ENCODE peak calls at places on chromosomes 2 and 18, in nine cellular contexts. One of them, this sample, is unnamed.

GRCh38 chr2:68734688-68735525 is at the start of gene ARHGAP25:
- DNase-seq in HL-60: peak
- DNase-seq in RWPE1: no peak
- DNase-seq in A549: no peak
- DNase-seq in adrenal gland: no peak
- DNase-seq in uterus: no peak
- DNase-seq in HFF-Myc: no peak
- DNase-seq in mesothelial cell of epicardium: no peak
- DNase-seq in suprapubic skin: no peak
- DNase-seq in this sample: no peak

GRCh38 chr2:85678794-85679672 is 11.0 kb upstream of the SFTPB start:
- DNase-seq in suprapubic skin: peak
- DNase-seq in uterus: peak
- DNase-seq in A549: peak
- DNase-seq in HL-60: peak
- DNase-seq in adrenal gland: peak
- DNase-seq in RWPE1: peak
- DNase-seq in HFF-Myc: peak
- DNase-seq in mesothelial cell of epicardium: peak
- DNase-seq in this sample: peak

GRCh38 chr2:52017836-52018235 is 985.9 kb upstream of the NRXN1 start:
- DNase-seq in uterus: no peak
- DNase-seq in suprapubic skin: no peak
- DNase-seq in RWPE1: no peak
- DNase-seq in A549: no peak
- DNase-seq in adrenal gland: no peak
- DNase-seq in HL-60: no peak
- DNase-seq in mesothelial cell of epicardium: no peak
- DNase-seq in HFF-Myc: no peak
- DNase-seq in this sample: no peak

GRCh38 chr2:54624611-54625071 is 98.8 kb upstream of the EML6 start:
- DNase-seq in A549: no peak
- DNase-seq in suprapubic skin: no peak
- DNase-seq in HFF-Myc: no peak
- DNase-seq in mesothelial cell of epicardium: no peak
- DNase-seq in RWPE1: no peak
- DNase-seq in adrenal gland: no peak
- DNase-seq in uterus: no peak
- DNase-seq in HL-60: no peak
- DNase-seq in this sample: peak

GRCh38 chr18:21741511-21742322 is 1.1 kb downstream of the MIB1 start:
- DNase-seq in adrenal gland: peak
- DNase-seq in mesothelial cell of epicardium: no peak
- DNase-seq in HFF-Myc: no peak
- DNase-seq in uterus: peak
- DNase-seq in RWPE1: no peak
- DNase-seq in A549: peak
- DNase-seq in HL-60: no peak
- DNase-seq in suprapubic skin: peak
- DNase-seq in this sample: peak

GRCh38 chr2:239930378-239930777 is 94.8 kb downstream of the NDUFA10 start:
- DNase-seq in HFF-Myc: no peak
- DNase-seq in RWPE1: no peak
- DNase-seq in HL-60: no peak
- DNase-seq in uterus: peak
- DNase-seq in A549: no peak
- DNase-seq in suprapubic skin: peak
- DNase-seq in adrenal gland: peak
- DNase-seq in mesothelial cell of epicardium: peak
- DNase-seq in this sample: no peak

GRCh38 chr2:106161938-106162814 is 31.9 kb downstream of the UXS1 start:
- DNase-seq in A549: peak
- DNase-seq in adrenal gland: peak
- DNase-seq in HL-60: no peak
- DNase-seq in HFF-Myc: no peak
- DNase-seq in RWPE1: peak
- DNase-seq in uterus: no peak
- DNase-seq in mesothelial cell of epicardium: no peak
- DNase-seq in suprapubic skin: no peak
- DNase-seq in this sample: peak

GRCh38 chr2:120343433-120344105 is 2.4 kb upstream of the INHBB start:
- DNase-seq in A549: peak
- DNase-seq in HFF-Myc: peak
- DNase-seq in adrenal gland: peak
- DNase-seq in mesothelial cell of epicardium: peak
- DNase-seq in HL-60: no peak
- DNase-seq in RWPE1: peak
- DNase-seq in uterus: peak
- DNase-seq in suprapubic skin: peak
- DNase-seq in this sample: peak

GRCh38 chr2:239315308-239315707 is 85.5 kb downstream of the HDAC4 start:
- DNase-seq in HL-60: no peak
- DNase-seq in mesothelial cell of epicardium: no peak
- DNase-seq in suprapubic skin: no peak
- DNase-seq in uterus: no peak
- DNase-seq in RWPE1: no peak
- DNase-seq in HFF-Myc: no peak
- DNase-seq in A549: no peak
- DNase-seq in adrenal gland: peak
- DNase-seq in this sample: no peak

GRCh38 chr2:31765078-31765835 is 184.5 kb upstream of the SRD5A2 start:
- DNase-seq in RWPE1: no peak
- DNase-seq in A549: no peak
- DNase-seq in mesothelial cell of epicardium: no peak
- DNase-seq in suprapubic skin: no peak
- DNase-seq in adrenal gland: no peak
- DNase-seq in uterus: no peak
- DNase-seq in HFF-Myc: no peak
- DNase-seq in HL-60: no peak
- DNase-seq in this sample: no peak

GRCh38 chr18:32956591-32957310 is 183.9 kb upstream of the KLHL14 start:
- DNase-seq in A549: no peak
- DNase-seq in HFF-Myc: no peak
- DNase-seq in HL-60: no peak
- DNase-seq in RWPE1: peak
- DNase-seq in mesothelial cell of epicardium: no peak
- DNase-seq in suprapubic skin: no peak
- DNase-seq in adrenal gland: peak
- DNase-seq in uterus: no peak
- DNase-seq in this sample: peak

GRCh38 chr2:224890407-224890806 is 151.9 kb downstream of the DOCK10 start:
- DNase-seq in HL-60: no peak
- DNase-seq in mesothelial cell of epicardium: no peak
- DNase-seq in HFF-Myc: no peak
- DNase-seq in RWPE1: no peak
- DNase-seq in adrenal gland: no peak
- DNase-seq in suprapubic skin: no peak
- DNase-seq in uterus: no peak
- DNase-seq in A549: no peak
- DNase-seq in this sample: peak

GRCh38 chr2:48383055-48383454 is 146.9 kb upstream of the STON1 start:
- DNase-seq in uterus: no peak
- DNase-seq in A549: no peak
- DNase-seq in adrenal gland: no peak
- DNase-seq in HFF-Myc: no peak
- DNase-seq in HL-60: no peak
- DNase-seq in RWPE1: no peak
- DNase-seq in suprapubic skin: no peak
- DNase-seq in mesothelial cell of epicardium: no peak
- DNase-seq in this sample: no peak

GRCh38 chr2:48377646-48378045 is 152.3 kb upstream of the STON1 start:
- DNase-seq in A549: no peak
- DNase-seq in mesothelial cell of epicardium: no peak
- DNase-seq in adrenal gland: no peak
- DNase-seq in HFF-Myc: no peak
- DNase-seq in HL-60: no peak
- DNase-seq in RWPE1: no peak
- DNase-seq in suprapubic skin: no peak
- DNase-seq in uterus: no peak
- DNase-seq in this sample: no peak

DNA sequence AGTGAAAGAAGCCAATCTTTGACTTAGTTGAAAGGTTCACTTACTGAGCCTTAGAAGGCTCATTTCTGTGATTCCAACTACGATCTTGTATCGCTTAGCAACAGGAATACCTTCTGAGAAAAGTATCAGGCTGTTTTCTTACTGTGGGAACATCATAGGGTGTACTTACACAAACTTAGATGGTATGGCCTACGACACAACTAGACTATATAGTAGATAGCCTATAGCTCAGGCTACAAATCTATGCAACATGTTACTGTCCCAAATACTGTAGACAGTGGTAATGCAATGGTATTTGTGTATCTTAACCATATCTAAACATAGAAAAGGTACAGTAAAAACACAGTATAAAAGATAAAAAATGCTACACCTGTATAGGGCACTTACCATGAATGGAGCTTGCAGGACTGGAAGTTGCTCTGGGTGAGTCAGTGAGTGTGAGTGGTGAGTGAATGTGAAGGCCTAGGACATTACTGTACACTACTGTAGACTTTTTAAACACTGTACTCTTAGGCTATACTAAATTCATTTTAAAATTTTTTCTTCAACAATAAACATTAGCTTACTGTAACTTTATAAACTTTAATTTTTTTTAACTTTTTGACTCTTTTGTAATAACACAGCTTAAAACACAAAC is 148.8 kb upstream of the STON1 start:
- DNase-seq in RWPE1: no peak
- DNase-seq in suprapubic skin: no peak
- DNase-seq in adrenal gland: no peak
- DNase-seq in uterus: no peak
- DNase-seq in HFF-Myc: no peak
- DNase-seq in A549: no peak
- DNase-seq in mesothelial cell of epicardium: no peak
- DNase-seq in HL-60: no peak
- DNase-seq in this sample: no peak
- TF ChIP-seq CTCF in RWPE1: no peak
- TF ChIP-seq CTCF in suprapubic skin: no peak
- TF ChIP-seq CTCF in adrenal gland: no peak
- TF ChIP-seq CTCF in uterus: no peak
- TF ChIP-seq CTCF in HFF-Myc: no peak
- TF ChIP-seq CTCF in A549: no peak
- TF ChIP-seq CTCF in mesothelial cell of epicardium: no peak
- TF ChIP-seq CTCF in HL-60: no peak
- TF ChIP-seq CTCF in this sample: no peak

GRCh38 chr18:41371718-41372117 is 583.3 kb upstream of the PIK3C3 start:
- DNase-seq in HFF-Myc: no peak
- DNase-seq in RWPE1: no peak
- DNase-seq in A549: no peak
- DNase-seq in mesothelial cell of epicardium: no peak
- DNase-seq in suprapubic skin: no peak
- DNase-seq in HL-60: no peak
- DNase-seq in adrenal gland: no peak
- DNase-seq in uterus: no peak
- DNase-seq in this sample: no peak

GRCh38 chr18:41372266-41372665 is 582.8 kb upstream of the PIK3C3 start:
- DNase-seq in suprapubic skin: no peak
- DNase-seq in A549: no peak
- DNase-seq in mesothelial cell of epicardium: no peak
- DNase-seq in RWPE1: no peak
- DNase-seq in HL-60: no peak
- DNase-seq in uterus: no peak
- DNase-seq in HFF-Myc: no peak
- DNase-seq in adrenal gland: no peak
- DNase-seq in this sample: no peak

GRCh38 chr18:41378628-41379027 is 576.4 kb upstream of the PIK3C3 start:
- DNase-seq in HL-60: no peak
- DNase-seq in RWPE1: peak
- DNase-seq in mesothelial cell of epicardium: no peak
- DNase-seq in A549: peak
- DNase-seq in suprapubic skin: no peak
- DNase-seq in uterus: no peak
- DNase-seq in HFF-Myc: no peak
- DNase-seq in adrenal gland: no peak
- DNase-seq in this sample: peak

GRCh38 chr18:41370740-41371623 is 584.1 kb upstream of the PIK3C3 start:
- DNase-seq in adrenal gland: no peak
- DNase-seq in suprapubic skin: no peak
- DNase-seq in A549: no peak
- DNase-seq in HL-60: no peak
- DNase-seq in mesothelial cell of epicardium: no peak
- DNase-seq in HFF-Myc: no peak
- DNase-seq in RWPE1: no peak
- DNase-seq in uterus: no peak
- DNase-seq in this sample: no peak

GRCh38 chr18:41373612-41374011 is 581.4 kb upstream of the PIK3C3 start:
- DNase-seq in mesothelial cell of epicardium: no peak
- DNase-seq in suprapubic skin: no peak
- DNase-seq in adrenal gland: no peak
- DNase-seq in HL-60: no peak
- DNase-seq in HFF-Myc: no peak
- DNase-seq in uterus: no peak
- DNase-seq in A549: no peak
- DNase-seq in RWPE1: no peak
- DNase-seq in this sample: no peak
- TF ChIP-seq CTCF in mesothelial cell of epicardium: no peak
- TF ChIP-seq CTCF in suprapubic skin: no peak
- TF ChIP-seq CTCF in adrenal gland: no peak
- TF ChIP-seq CTCF in HL-60: no peak
- TF ChIP-seq CTCF in HFF-Myc: no peak
- TF ChIP-seq CTCF in uterus: no peak
- TF ChIP-seq CTCF in A549: no peak
- TF ChIP-seq CTCF in RWPE1: no peak
- TF ChIP-seq CTCF in this sample: no peak

DNA sequence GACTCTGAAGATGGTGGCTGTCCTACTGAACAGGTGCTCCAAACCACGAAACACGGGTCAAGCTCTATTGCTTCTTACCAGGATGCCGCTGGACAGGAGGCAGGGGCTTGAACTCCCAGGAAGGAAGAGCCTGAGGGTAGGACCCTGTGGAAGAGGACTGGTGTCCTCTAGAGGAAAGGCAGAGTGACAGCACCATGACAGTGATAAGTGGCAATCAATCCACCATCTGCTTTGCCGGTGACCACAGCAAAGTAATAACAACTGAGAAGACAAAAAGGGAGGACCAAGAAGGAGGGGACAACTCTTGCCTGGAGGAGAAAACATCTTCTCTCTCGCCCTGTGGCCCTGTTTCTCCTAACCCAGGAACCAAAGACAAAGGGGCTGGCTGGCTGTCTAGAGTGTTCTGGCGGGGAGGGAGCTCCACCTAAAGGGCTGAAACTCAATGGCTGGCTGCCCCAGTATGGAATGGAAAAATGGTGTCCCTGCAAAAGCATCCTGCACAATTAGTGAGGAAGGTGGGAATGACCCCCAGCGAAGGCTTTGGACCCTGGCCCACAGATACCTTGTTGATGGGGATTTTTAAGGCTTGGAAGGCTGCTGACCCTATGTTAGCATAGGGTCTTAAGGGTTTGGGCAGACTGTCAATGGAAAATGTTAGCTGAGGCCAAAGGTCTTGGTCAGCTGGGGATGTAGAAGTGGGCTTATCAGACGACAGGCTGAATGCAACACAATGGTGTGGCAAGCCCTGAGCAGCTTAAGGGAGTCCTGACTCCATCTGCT is 35.4 kb downstream of the PROC start:
- DNase-seq in adrenal gland: no peak
- DNase-seq in mesothelial cell of epicardium: no peak
- DNase-seq in A549: peak
- DNase-seq in HL-60: no peak
- DNase-seq in RWPE1: no peak
- DNase-seq in uterus: no peak
- DNase-seq in HFF-Myc: no peak
- DNase-seq in suprapubic skin: no peak
- DNase-seq in this sample: peak
- TF ChIP-seq CTCF in adrenal gland: no peak
- TF ChIP-seq CTCF in mesothelial cell of epicardium: no peak
- TF ChIP-seq CTCF in A549: no peak
- TF ChIP-seq CTCF in HL-60: no peak
- TF ChIP-seq CTCF in RWPE1: no peak
- TF ChIP-seq CTCF in uterus: no peak
- TF ChIP-seq CTCF in HFF-Myc: peak
- TF ChIP-seq CTCF in suprapubic skin: no peak
- TF ChIP-seq CTCF in this sample: peak

GRCh38 chr2:210063306-210063705 is 60.9 kb downstream of the RPE start:
- DNase-seq in HL-60: no peak
- DNase-seq in A549: no peak
- DNase-seq in HFF-Myc: no peak
- DNase-seq in mesothelial cell of epicardium: no peak
- DNase-seq in uterus: no peak
- DNase-seq in suprapubic skin: no peak
- DNase-seq in RWPE1: no peak
- DNase-seq in adrenal gland: no peak
- DNase-seq in this sample: no peak
- TF ChIP-seq CTCF in HL-60: no peak
- TF ChIP-seq CTCF in A549: no peak
- TF ChIP-seq CTCF in HFF-Myc: no peak
- TF ChIP-seq CTCF in mesothelial cell of epicardium: no peak
- TF ChIP-seq CTCF in uterus: no peak
- TF ChIP-seq CTCF in suprapubic skin: no peak
- TF ChIP-seq CTCF in RWPE1: no peak
- TF ChIP-seq CTCF in adrenal gland: no peak
- TF ChIP-seq CTCF in this sample: no peak